ENCODE peak calls at places on chromosomes 5 and 9, in four cellular contexts. J is colonic mucosa; C is stimulated activated CD8-positive, alpha-beta memory T cell treated with anti-CD3 and anti-CD28 coated beads, Interleukin-7, amount 100 ng/mL, for 48 hours; H is activated CD4-positive, CD25-positive, alpha-beta regulatory T cell. Q is an unnamed sample.
A peak's percentile ranks its signal among the peaks of the same experiment; 100 is the strongest.

GRCh38 chr5:59041355-59041754 is 458.5 kb downstream of the RAB3C start:
- DNase-seq in J (no peak), C (no peak), H (no peak), Q (no peak)

GRCh38 chr5:163757344-163757743 is 251.9 kb downstream of the MAT2B start:
- DNase-seq in J (no peak), C (no peak), H (no peak), Q (no peak)

GRCh38 chr9:121765021-121765950 is 113.9 kb downstream of the DAB2IP start:
- DNase-seq in J (no peak), C (no peak), H (no peak), Q (no peak)

GRCh38 chr5:141507387-141508091 is 18.7 kb downstream of the PCDHGC5 start:
- DNase-seq in J (no peak), C (no peak), H (no peak), Q (no peak)

GRCh38 chr5:56247596-56247995 is 14.5 kb upstream of the ANKRD55 start:
- DNase-seq in J (no peak), C (no peak), H (no peak), Q (no peak)

GRCh38 chr9:757246-757881 is 84.1 kb upstream of the DMRT1 start:
- DNase-seq in J (peak; percentile 41), C (no peak), H (no peak), Q (peak; percentile 14)

GRCh38 chr5:129804705-129805104 is 56.8 kb downstream of the MINAR2 start:
- DNase-seq in J (no peak), C (no peak), H (no peak), Q (no peak)

GRCh38 chr5:32506809-32507208 is 62.3 kb upstream of the ZFR start:
- DNase-seq in J (no peak), C (no peak), H (no peak), Q (no peak)

GRCh38 chr5:96431376-96432244 is 1.4 kb downstream of the PCSK1 start:
- DNase-seq in J (no peak), C (peak; percentile 20), H (no peak), Q (peak; percentile 38)

GRCh38 chr9:91422832-91423711 is 560 bp downstream of the NFIL3 start:
- DNase-seq in J (peak; percentile 74), C (no peak), H (peak; percentile 35), Q (peak; percentile 71)

GRCh38 chr5:6712136-6712581 is 1.1 kb upstream of the TENT4A start:
- DNase-seq in J (peak; percentile 67), C (no peak), H (peak; percentile 11), Q (peak; percentile 68)

GRCh38 chr9:98080780-98081179 is 24.2 kb downstream of the NANS start:
- DNase-seq in J (no peak), C (no peak), H (no peak), Q (no peak)

GRCh38 chr9:76465442-76466298 is 6.7 kb downstream of the GCNT1 start:
- DNase-seq in J (no peak), C (no peak), H (no peak), Q (no peak)

GRCh38 chr9:109640232-109641078 is 139.5 kb upstream of the PALM2AKAP2 start:
- DNase-seq in J (no peak), C (no peak), H (no peak), Q (no peak)

GRCh38 chr9:98687911-98688310 is 20.8 kb downstream of the GABBR2 start:
- DNase-seq in J (no peak), C (no peak), H (no peak), Q (no peak)

GRCh38 chr5:98679963-98680362 is 93.5 kb upstream of the RGMB start:
- DNase-seq in J (no peak), C (no peak), H (no peak), Q (no peak)

GRCh38 chr5:122144236-122144635 is 14.9 kb downstream of the ZNF474 start:
- DNase-seq in J (no peak), C (no peak), H (no peak), Q (no peak)

GRCh38 chr9:76321185-76321828 is 72.9 kb downstream of the RFK start:
- DNase-seq in J (no peak), C (no peak), H (no peak), Q (no peak)

Q was measured in activated CD4-positive, alpha-beta memory T cell treated with anti-CD3 and anti-CD28 coated beads for 36 hours.